ENCODE peak calls at places on chromosomes 11 and 22, in five cellular contexts. U is heart right ventricle, W is tibial artery, E is DND-41, K is neural progenitor cell. B is an unnamed sample.

GRCh38 chr11:105100206-105100605 is 39.4 kb downstream of the CARD18 start:
- DNase-seq in U (no peak), W (no peak), E (no peak), K (no peak), B (no peak)

GRCh38 chr11:36155770-36156485 is 133.3 kb downstream of the COMMD9 start:
- DNase-seq in U (no peak), W (no peak), E (no peak), K (no peak), B (no peak)

GRCh38 chr22:50194037-50194809 is 6.6 kb upstream of the SELENOO start:
- DNase-seq in U (no peak), W (no peak), E (no peak), K (no peak), B (no peak)

GRCh38 chr22:44933829-44934735 is 75.7 kb downstream of the PHF21B start:
- DNase-seq in U (no peak), W (no peak), E (no peak), K (no peak), B (no peak)

GRCh38 chr22:17149073-17149815 is 9.8 kb downstream of the HDHD5 start:
- DNase-seq in U (no peak), W (no peak), E (no peak), K (no peak), B (peak; percentile 81)

GRCh38 chr11:6618117-6619020 is 853 bp downstream of the TPP1 start:
- DNase-seq in U (no peak), W (peak; percentile 55), E (no peak), K (no peak), B (peak; percentile 49)

GRCh38 chr22:45262931-45263789 is 21.6 kb upstream of the UPK3A start:
- DNase-seq in U (peak; percentile 45), W (peak; percentile 48), E (peak; percentile 40), K (no peak), B (peak; percentile 52)

GRCh38 chr11:92500463-92500862 is 275.8 kb downstream of the FAT3 start:
- DNase-seq in U (no peak), W (no peak), E (no peak), K (no peak), B (no peak)

GRCh38 chr11:102656528-102656927 is 31.4 kb upstream of the MMP20 start:
- DNase-seq in U (no peak), W (no peak), E (no peak), K (no peak), B (no peak)

GRCh38 chr22:38032681-38033521 is 24.3 kb upstream of the PICK1 start:
- DNase-seq in U (no peak), W (no peak), E (no peak), K (no peak), B (no peak)

GRCh38 chr11:93740031-93740801 is 1.1 kb downstream of the TAF1D start:
- DNase-seq in U (no peak), W (no peak), E (peak; percentile 30), K (peak; percentile 23), B (peak; percentile 19)

GRCh38 chr22:23984430-23984829 is 4.5 kb downstream of the GSTT2 start:
- DNase-seq in U (no peak), W (no peak), E (peak; percentile 63), K (no peak), B (no peak)

GRCh38 chr11:75673977-75674582 is 5.2 kb upstream of the MAP6 start:
- DNase-seq in U (no peak), W (no peak), E (peak; percentile 18), K (no peak), B (no peak)

GRCh38 chr22:41571786-41572185 is 11.0 kb downstream of the CSDC2 start:
- DNase-seq in U (no peak), W (no peak), E (no peak), K (no peak), B (no peak)

GRCh38 chr22:41575533-41575932 is 14.1 kb downstream of the PMM1 start:
- DNase-seq in U (no peak), W (no peak), E (no peak), K (no peak), B (no peak)

GRCh38 chr22:41573677-41574264 is 13.0 kb downstream of the CSDC2 start:
- DNase-seq in U (no peak), W (no peak), E (no peak), K (no peak), B (no peak)

GRCh38 chr22:41576877-41577276 is 12.8 kb downstream of the PMM1 start:
- DNase-seq in U (peak; percentile 62), W (peak; percentile 47), E (peak; percentile 46), K (peak; percentile 86), B (peak; percentile 21)

DNA sequence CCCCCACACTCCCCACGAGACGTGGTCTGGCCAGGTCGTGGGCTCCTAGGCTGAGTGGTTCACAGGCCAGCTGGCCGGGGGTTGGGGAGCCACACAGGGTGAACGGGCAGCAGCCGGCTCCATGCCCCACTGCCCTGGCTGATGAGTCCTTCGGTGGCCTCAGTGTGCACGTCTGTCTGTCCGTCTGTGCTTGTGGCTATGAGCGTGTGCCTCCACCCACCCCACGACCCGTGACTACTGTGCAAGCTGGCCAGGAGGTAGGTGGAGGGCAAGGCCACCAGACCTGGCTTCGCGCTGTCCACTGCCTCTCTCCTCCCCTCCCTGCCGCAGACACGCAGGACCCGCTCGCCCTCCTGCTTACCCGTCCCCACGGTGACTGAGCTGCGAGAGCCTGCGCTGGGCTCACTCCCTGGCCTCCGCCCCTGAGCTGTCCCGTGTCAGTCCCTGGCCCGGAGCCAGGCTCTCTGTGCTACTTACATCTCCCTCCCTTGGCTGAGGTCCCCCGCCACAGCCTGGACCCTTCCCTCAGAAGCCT is 14.1 kb downstream of the CSDC2 start:
- DNase-seq in U (peak; percentile 86), W (peak; percentile 83), E (no peak), K (no peak), B (peak; percentile 44)
- H3K4me1 ChIP-seq in U (peaks cover 52% of the 10 kb centered on the region), W (no peaks in the 10 kb centered on the region), E (no peaks in the 10 kb centered on the region), K (no peaks in the 10 kb centered on the region), B (no peaks in the 10 kb centered on the region)

GRCh38 chr11:1297576-1298473 is 11.6 kb downstream of the TOLLIP start:
- DNase-seq in U (peak; percentile 20), W (peak; percentile 19), E (no peak), K (no peak), B (peak; percentile 35)

GRCh38 chr11:1297011-1297575 is 12.3 kb downstream of the TOLLIP start:
- DNase-seq in U (no peak), W (no peak), E (no peak), K (no peak), B (no peak)

GRCh38 chr11:1295591-1295990 is 13.8 kb downstream of the TOLLIP start:
- DNase-seq in U (no peak), W (peak; percentile 9), E (no peak), K (no peak), B (no peak)

GRCh38 chr11:1295086-1295485 is 14.3 kb downstream of the TOLLIP start:
- DNase-seq in U (no peak), W (peak; percentile 3), E (no peak), K (no peak), B (peak; percentile 7)

GRCh38 chr11:1296287-1296686 is 13.1 kb downstream of the TOLLIP start:
- DNase-seq in U (no peak), W (peak; percentile 10), E (no peak), K (no peak), B (no peak)
- H3K4me1 ChIP-seq in U (peaks cover 29% of the 10 kb centered on the region), W (no peaks in the 10 kb centered on the region), E (no peaks in the 10 kb centered on the region), K (no peaks in the 10 kb centered on the region), B (peaks cover 23% of the 10 kb centered on the region)

GRCh38 chr11:128731041-128731663 is 37.3 kb downstream of the FLI1 start:
- DNase-seq in U (no peak), W (no peak), E (no peak), K (no peak), B (peak; percentile 37)
- H3K4me1 ChIP-seq in U (peaks cover 96% of the 10 kb centered on the region), W (no peaks in the 10 kb centered on the region), E (peaks cover 79% of the 10 kb centered on the region), K (peaks cover 47% of the 10 kb centered on the region), B (peaks cover 7% of the 10 kb centered on the region)

DNA sequence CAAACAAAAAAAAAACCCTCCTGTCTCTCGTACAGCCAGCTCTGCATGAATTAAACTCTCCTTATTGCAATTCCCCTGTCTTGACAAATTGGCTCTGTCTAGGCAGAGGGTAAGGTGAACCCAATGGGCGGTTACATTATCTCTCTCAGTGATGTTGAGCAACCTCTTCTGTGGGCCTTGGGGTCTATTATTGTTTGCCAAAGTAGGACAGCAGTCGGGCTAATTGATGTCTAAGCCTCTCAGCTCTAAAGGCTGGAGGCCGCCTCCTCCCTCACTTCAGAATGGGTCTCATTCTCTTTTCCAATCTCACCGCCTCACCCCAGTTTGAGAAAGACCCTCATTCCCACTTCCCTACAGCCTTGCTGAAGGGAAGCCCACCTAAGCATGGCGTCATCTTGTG is 1.3 kb upstream of the SLC25A45 start:
- DNase-seq in U (no peak), W (no peak), E (no peak), K (no peak), B (no peak)
- H3K4me1 ChIP-seq in U (peaks cover 83% of the 10 kb centered on the region), W (peaks cover 9% of the 10 kb centered on the region), E (peaks cover 78% of the 10 kb centered on the region), K (peaks cover 10% of the 10 kb centered on the region), B (peaks cover 76% of the 10 kb centered on the region)

DNA sequence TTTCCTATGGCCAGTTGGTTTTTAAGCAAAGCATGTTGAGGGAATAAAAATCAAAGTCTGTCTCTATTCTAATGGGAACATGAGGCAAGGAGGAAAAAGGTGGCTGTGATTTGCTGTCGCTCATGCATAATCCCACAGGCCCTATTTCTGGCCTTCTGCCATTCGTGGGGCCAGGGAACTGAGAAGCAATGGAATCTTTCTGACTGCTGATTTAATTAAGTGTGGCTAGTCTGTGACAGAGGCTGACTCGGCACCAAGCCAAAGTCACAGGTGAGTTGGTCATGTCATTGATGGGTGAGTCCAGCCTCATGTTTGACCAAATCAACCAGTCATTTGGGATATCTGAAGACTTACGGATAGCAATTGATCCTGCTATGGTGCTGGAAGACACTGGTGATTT is 429.3 kb upstream of the CADM1 start:
- DNase-seq in U (no peak), W (no peak), E (no peak), K (no peak), B (no peak)
- H3K4me1 ChIP-seq in U (peaks cover 22% of the 10 kb centered on the region), W (no peaks in the 10 kb centered on the region), E (no peaks in the 10 kb centered on the region), K (peaks cover 20% of the 10 kb centered on the region), B (no peaks in the 10 kb centered on the region)

GRCh38 chr11:128476031-128476430 is 111.3 kb downstream of the ETS1 start:
- DNase-seq in U (no peak), W (no peak), E (no peak), K (no peak), B (no peak)
- H3K4me1 ChIP-seq in U (peaks cover 97% of the 10 kb centered on the region), W (no peaks in the 10 kb centered on the region), E (peaks cover 95% of the 10 kb centered on the region), K (peaks cover 19% of the 10 kb centered on the region), B (peaks cover 21% of the 10 kb centered on the region)

GRCh38 chr11:12198261-12198925 is 88.0 kb downstream of the MICAL2 start:
- DNase-seq in U (no peak), W (no peak), E (no peak), K (no peak), B (no peak)
- H3K4me1 ChIP-seq in U (peaks cover 70% of the 10 kb centered on the region), W (no peaks in the 10 kb centered on the region), E (peaks cover 44% of the 10 kb centered on the region), K (peaks cover 9% of the 10 kb centered on the region), B (peaks cover 22% of the 10 kb centered on the region)

GRCh38 chr11:13927496-13927895 is 35.0 kb upstream of the SPON1 start:
- DNase-seq in U (no peak), W (no peak), E (no peak), K (no peak), B (no peak)

GRCh38 chr11:13928566-13929251 is 33.8 kb upstream of the SPON1 start:
- DNase-seq in U (no peak), W (no peak), E (no peak), K (no peak), B (no peak)

GRCh38 chr11:13924801-13925327 is 37.7 kb upstream of the SPON1 start:
- DNase-seq in U (no peak), W (peak; percentile 26), E (no peak), K (no peak), B (no peak)

GRCh38 chr11:13923182-13923581 is 39.3 kb upstream of the SPON1 start:
- DNase-seq in U (no peak), W (no peak), E (no peak), K (no peak), B (no peak)

GRCh38 chr11:13923716-13924650 is 38.5 kb upstream of the SPON1 start:
- DNase-seq in U (no peak), W (no peak), E (no peak), K (no peak), B (no peak)
- H3K4me1 ChIP-seq in U (peaks cover 9% of the 10 kb centered on the region), W (no peaks in the 10 kb centered on the region), E (no peaks in the 10 kb centered on the region), K (peaks cover under 1% of the 10 kb centered on the region), B (no peaks in the 10 kb centered on the region)